ENCODE peak calls at places on chromosome 3, in six cellular contexts. D, M, G, Y, Z and I are unnamed samples.

GRCh38 chr3:71532639-71533395 is 50.7 kb downstream of the FOXP1 start:
- DNase-seq in D (no peak), M (no peak), G (no peak), Y (no peak), Z (no peak), I (no peak)

GRCh38 chr3:183427206-183428139 is 946 bp downstream of the MCF2L2 start:
- DNase-seq in D (peak), M (no peak), G (no peak), Y (no peak), Z (no peak), I (no peak)

GRCh38 chr3:40096561-40097506 is 212.7 kb upstream of the EIF1B start:
- DNase-seq in D (no peak), M (no peak), G (no peak), Y (peak), Z (no peak), I (no peak)

GRCh38 chr3:30826381-30827061 is 67.9 kb downstream of the GADL1 start:
- DNase-seq in D (no peak), M (no peak), G (no peak), Y (peak), Z (no peak), I (no peak)

GRCh38 chr3:4531478-4532025 is 38.4 kb downstream of the ITPR1 start:
- DNase-seq in D (peak), M (no peak), G (no peak), Y (no peak), Z (no peak), I (no peak)

GRCh38 chr3:111712294-111713180 is 117.4 kb upstream of the ZBED2 start:
- DNase-seq in D (peak), M (no peak), G (no peak), Y (no peak), Z (no peak), I (no peak)

GRCh38 chr3:158713094-158713499 is 19.2 kb downstream of the RARRES1 start:
- DNase-seq in D (no peak), M (no peak), G (no peak), Y (no peak), Z (no peak), I (no peak)

GRCh38 chr3:129597087-129597791 is 9.2 kb downstream of the PLXND1 start:
- DNase-seq in D (no peak), M (no peak), G (no peak), Y (no peak), Z (no peak), I (no peak)

GRCh38 chr3:27943106-27943505 is 221.0 kb upstream of the EOMES start:
- DNase-seq in D (peak), M (no peak), G (no peak), Y (no peak), Z (no peak), I (no peak)

GRCh38 chr3:160038862-160039562 is 50.4 kb downstream of the IL12A start:
- DNase-seq in D (peak), M (peak), G (no peak), Y (no peak), Z (no peak), I (peak)

GRCh38 chr3:101377796-101378195 is 57.4 kb upstream of the IMPG2 start:
- DNase-seq in D (no peak), M (no peak), G (no peak), Y (no peak), Z (no peak), I (no peak)

GRCh38 chr3:46987485-46988401 is 8.3 kb downstream of the NBEAL2 start:
- DNase-seq in D (no peak), M (no peak), G (no peak), Y (no peak), Z (peak), I (peak)

GRCh38 chr3:28994161-28994905 is 286.5 kb upstream of the RBMS3 start:
- DNase-seq in D (no peak), M (no peak), G (no peak), Y (no peak), Z (no peak), I (no peak)

GRCh38 chr3:196653127-196653795 is 13.8 kb downstream of the NRROS start:
- DNase-seq in D (no peak), M (no peak), G (no peak), Y (no peak), Z (no peak), I (no peak)

GRCh38 chr3:33074217-33075067 is 22.5 kb downstream of the GLB1 start:
- DNase-seq in D (peak), M (no peak), G (peak), Y (peak), Z (peak), I (peak)

GRCh38 chr3:119352863-119353527 is 58.8 kb downstream of the ARHGAP31 start:
- DNase-seq in D (no peak), M (no peak), G (peak), Y (no peak), Z (no peak), I (no peak)

GRCh38 chr3:125403789-125404188 is 28.7 kb upstream of the ZNF148 start:
- DNase-seq in D (no peak), M (no peak), G (no peak), Y (no peak), Z (no peak), I (no peak)

GRCh38 chr3:42544492-42545283 is 37.1 kb downstream of the SEC22C start:
- DNase-seq in D (no peak), M (no peak), G (no peak), Y (no peak), Z (no peak), I (no peak)

GRCh38 chr3:61663728-61664492 is 102.5 kb downstream of the PTPRG start:
- DNase-seq in D (no peak), M (no peak), G (peak), Y (no peak), Z (no peak), I (no peak)

GRCh38 chr3:107117922-107118576 is 259.2 kb upstream of the CCDC54 start:
- DNase-seq in D (peak), M (no peak), G (peak), Y (peak), Z (no peak), I (peak)

GRCh38 chr3:189983612-189984011 is 137.1 kb downstream of the P3H2 start:
- DNase-seq in D (no peak), M (no peak), G (no peak), Y (no peak), Z (no peak), I (no peak)

GRCh38 chr3:172622916-172623700 is 87.8 kb downstream of the NCEH1 start:
- DNase-seq in D (peak), M (no peak), G (no peak), Y (peak), Z (no peak), I (peak)

GRCh38 chr3:187222801-187223200 is 25.5 kb downstream of the RTP1 start:
- DNase-seq in D (no peak), M (no peak), G (no peak), Y (no peak), Z (no peak), I (no peak)

GRCh38 chr3:57006949-57007419 is 53.5 kb upstream of the SPATA12 start:
- DNase-seq in D (no peak), M (no peak), G (no peak), Y (no peak), Z (no peak), I (no peak)
- TF ChIP-seq CTCF in D (no peak), M (peak), G (peak), Y (no peak), Z (no peak), I (peak)

DNA sequence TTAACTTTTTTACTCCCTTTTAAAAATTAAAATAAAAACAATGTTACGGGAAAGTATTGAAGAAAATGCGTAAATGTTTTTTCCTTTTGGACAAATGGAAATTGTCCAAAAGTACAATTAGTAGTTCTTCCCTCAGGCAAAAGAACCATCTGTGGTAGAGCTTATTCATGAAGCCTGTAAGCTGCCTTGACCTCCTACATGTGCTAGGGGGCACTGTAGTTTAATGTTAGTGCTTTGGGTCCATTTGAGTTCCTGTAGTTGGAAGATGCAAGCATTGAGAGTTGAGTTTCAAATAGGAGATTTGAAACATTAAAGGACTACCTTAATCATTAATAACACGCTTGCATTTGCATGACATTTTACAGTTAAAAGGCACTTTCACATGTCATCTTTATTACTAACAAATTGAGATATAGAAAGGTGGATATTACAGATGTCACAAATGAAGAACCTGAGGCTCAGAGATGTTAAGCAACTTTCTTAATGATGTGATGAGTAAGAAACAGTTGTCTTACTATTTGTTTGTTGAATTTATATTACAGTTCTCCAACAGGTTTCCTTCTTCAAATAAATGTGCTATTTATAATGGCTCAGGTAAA is 1.8 kb upstream of the ZNF385D start:
- DNase-seq in D (no peak), M (no peak), G (peak), Y (no peak), Z (no peak), I (peak)
- TF ChIP-seq CTCF in D (peak), M (peak), G (peak), Y (no peak), Z (no peak), I (peak)

GRCh38 chr3:52052831-52053306 is 3.5 kb downstream of the DUSP7 start:
- DNase-seq in D (peak), M (no peak), G (peak), Y (peak), Z (no peak), I (peak)
- TF ChIP-seq CTCF in D (peak), M (peak), G (peak), Y (no peak), Z (no peak), I (peak)

DNA sequence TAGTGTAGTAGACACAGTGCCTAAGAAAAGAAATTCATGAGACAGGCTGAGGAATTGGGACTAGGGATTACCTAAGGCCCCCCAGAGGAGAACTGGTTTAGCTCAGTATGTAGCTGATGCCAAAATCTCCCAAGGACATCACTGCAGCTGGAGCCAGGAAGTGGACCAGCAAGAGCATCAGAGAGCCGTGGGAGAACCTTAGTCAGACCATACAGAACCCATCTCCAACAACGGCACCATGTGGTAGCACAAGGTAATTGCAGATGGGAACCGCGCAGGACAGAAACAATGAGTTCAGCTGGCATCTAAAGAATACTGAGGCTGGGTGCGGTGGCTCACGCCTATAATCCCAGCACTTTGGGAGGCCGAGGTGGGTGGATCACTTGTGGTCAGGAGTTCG is 81.7 kb downstream of the WNT5A start:
- DNase-seq in D (peak), M (no peak), G (no peak), Y (no peak), Z (no peak), I (no peak)
- TF ChIP-seq CTCF in D (peak), M (peak), G (no peak), Y (no peak), Z (no peak), I (no peak)

DNA sequence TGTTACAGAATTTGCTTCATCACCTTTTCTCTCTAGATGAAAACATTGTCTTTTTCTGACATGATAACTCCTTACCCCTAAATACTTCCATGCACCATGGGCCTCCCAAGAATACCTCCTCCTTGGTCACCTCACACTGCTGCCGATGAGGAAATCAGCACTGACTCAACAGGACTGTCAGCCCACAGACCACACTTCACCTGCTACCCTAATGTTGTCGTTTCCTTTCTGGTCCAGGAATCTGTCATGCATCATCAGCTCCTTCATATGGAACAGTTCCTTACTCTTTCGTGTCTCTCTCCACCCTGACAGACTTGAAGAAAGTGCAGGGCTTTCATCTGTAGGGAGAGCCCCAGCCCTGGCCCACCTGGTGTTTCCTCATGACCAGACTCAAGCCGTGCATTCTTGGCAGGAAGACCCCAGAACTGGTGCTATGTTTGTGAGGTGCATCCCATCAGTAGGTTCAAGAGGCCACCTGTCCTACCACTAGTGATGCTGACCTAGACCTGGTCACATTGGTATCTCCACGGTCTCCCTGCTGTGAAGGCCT is 41.1 kb upstream of the PLXNA1 start:
- DNase-seq in D (no peak), M (no peak), G (no peak), Y (no peak), Z (no peak), I (no peak)
- TF ChIP-seq CTCF in D (no peak), M (no peak), G (no peak), Y (no peak), Z (no peak), I (no peak)

GRCh38 chr3:10982782-10983181 is 9.8 kb upstream of the SLC6A1 start:
- DNase-seq in D (no peak), M (no peak), G (no peak), Y (no peak), Z (no peak), I (no peak)
- TF ChIP-seq CTCF in D (no peak), M (no peak), G (no peak), Y (no peak), Z (no peak), I (no peak)